ENCODE peak calls at places on chromosomes 5 and 9, in six cellular contexts. One of them, this sample, is unnamed.

GRCh38 chr5:11912-12311 is 80.1 kb upstream of the PLEKHG4B start:
- DNase-seq in epithelial cell of prostate: no peak
- DNase-seq in pancreas: no peak
- DNase-seq in RWPE1: no peak
- DNase-seq in RPMI7951: peak
- DNase-seq in activated CD8-positive, alpha-beta memory T cell treated with anti-CD3 and anti-CD28 coated beads for 1 hour: no peak
- DNase-seq in this sample: no peak

GRCh38 chr5:69202497-69202896 is 13.1 kb downstream of the CENPH start:
- DNase-seq in RPMI7951: no peak
- DNase-seq in pancreas: no peak
- DNase-seq in RWPE1: no peak
- DNase-seq in epithelial cell of prostate: no peak
- DNase-seq in activated CD8-positive, alpha-beta memory T cell treated with anti-CD3 and anti-CD28 coated beads for 1 hour: no peak
- DNase-seq in this sample: no peak

GRCh38 chr9:131503626-131504465 is 1.1 kb downstream of the POMT1 start:
- DNase-seq in activated CD8-positive, alpha-beta memory T cell treated with anti-CD3 and anti-CD28 coated beads for 1 hour: no peak
- DNase-seq in RWPE1: peak
- DNase-seq in pancreas: no peak
- DNase-seq in epithelial cell of prostate: no peak
- DNase-seq in RPMI7951: peak
- DNase-seq in this sample: no peak

GRCh38 chr9:128251701-128252100 is 24.1 kb downstream of the GOLGA2 start:
- DNase-seq in activated CD8-positive, alpha-beta memory T cell treated with anti-CD3 and anti-CD28 coated beads for 1 hour: no peak
- DNase-seq in epithelial cell of prostate: no peak
- DNase-seq in pancreas: no peak
- DNase-seq in RPMI7951: peak
- DNase-seq in RWPE1: no peak
- DNase-seq in this sample: no peak

GRCh38 chr9:68904454-68904853 is 109.5 kb downstream of the PRKACG start:
- DNase-seq in RPMI7951: no peak
- DNase-seq in epithelial cell of prostate: no peak
- DNase-seq in activated CD8-positive, alpha-beta memory T cell treated with anti-CD3 and anti-CD28 coated beads for 1 hour: no peak
- DNase-seq in RWPE1: no peak
- DNase-seq in pancreas: no peak
- DNase-seq in this sample: no peak

GRCh38 chr9:130172858-130173461 is 756 bp downstream of the NCS1 start:
- DNase-seq in activated CD8-positive, alpha-beta memory T cell treated with anti-CD3 and anti-CD28 coated beads for 1 hour: peak
- DNase-seq in RWPE1: peak
- DNase-seq in epithelial cell of prostate: no peak
- DNase-seq in RPMI7951: no peak
- DNase-seq in pancreas: no peak
- DNase-seq in this sample: no peak

GRCh38 chr9:93098236-93098946 is 2.4 kb downstream of the CARD19 start:
- DNase-seq in RPMI7951: peak
- DNase-seq in activated CD8-positive, alpha-beta memory T cell treated with anti-CD3 and anti-CD28 coated beads for 1 hour: peak
- DNase-seq in RWPE1: peak
- DNase-seq in pancreas: peak
- DNase-seq in epithelial cell of prostate: peak
- DNase-seq in this sample: no peak

GRCh38 chr5:149828161-149829011 is 98.3 kb downstream of the PPARGC1B start:
- DNase-seq in RPMI7951: peak
- DNase-seq in epithelial cell of prostate: peak
- DNase-seq in RWPE1: peak
- DNase-seq in pancreas: peak
- DNase-seq in activated CD8-positive, alpha-beta memory T cell treated with anti-CD3 and anti-CD28 coated beads for 1 hour: peak
- DNase-seq in this sample: peak

GRCh38 chr5:109943701-109944235 is 254.0 kb downstream of the MAN2A1 start:
- DNase-seq in activated CD8-positive, alpha-beta memory T cell treated with anti-CD3 and anti-CD28 coated beads for 1 hour: no peak
- DNase-seq in RPMI7951: no peak
- DNase-seq in epithelial cell of prostate: no peak
- DNase-seq in pancreas: no peak
- DNase-seq in RWPE1: no peak
- DNase-seq in this sample: no peak

GRCh38 chr9:125142560-125143376 is 560 bp downstream of the SCAI start:
- DNase-seq in pancreas: no peak
- DNase-seq in RWPE1: peak
- DNase-seq in RPMI7951: no peak
- DNase-seq in epithelial cell of prostate: no peak
- DNase-seq in activated CD8-positive, alpha-beta memory T cell treated with anti-CD3 and anti-CD28 coated beads for 1 hour: no peak
- DNase-seq in this sample: peak

GRCh38 chr5:75656311-75657003 is 45.2 kb downstream of the ANKDD1B start:
- DNase-seq in activated CD8-positive, alpha-beta memory T cell treated with anti-CD3 and anti-CD28 coated beads for 1 hour: no peak
- DNase-seq in epithelial cell of prostate: peak
- DNase-seq in RPMI7951: peak
- DNase-seq in RWPE1: peak
- DNase-seq in pancreas: peak
- DNase-seq in this sample: no peak

GRCh38 chr5:166262395-166262794 is 2029.0 kb upstream of the WWC1 start:
- DNase-seq in epithelial cell of prostate: no peak
- DNase-seq in RPMI7951: no peak
- DNase-seq in activated CD8-positive, alpha-beta memory T cell treated with anti-CD3 and anti-CD28 coated beads for 1 hour: no peak
- DNase-seq in pancreas: no peak
- DNase-seq in RWPE1: no peak
- DNase-seq in this sample: peak

GRCh38 chr5:131647078-131647769 is 12.2 kb upstream of the RAPGEF6 start:
- DNase-seq in RWPE1: no peak
- DNase-seq in activated CD8-positive, alpha-beta memory T cell treated with anti-CD3 and anti-CD28 coated beads for 1 hour: no peak
- DNase-seq in RPMI7951: no peak
- DNase-seq in pancreas: no peak
- DNase-seq in epithelial cell of prostate: no peak
- DNase-seq in this sample: no peak

GRCh38 chr9:113879906-113880305 is 3.8 kb downstream of the ZNF618 start:
- DNase-seq in RPMI7951: no peak
- DNase-seq in epithelial cell of prostate: no peak
- DNase-seq in pancreas: no peak
- DNase-seq in RWPE1: no peak
- DNase-seq in activated CD8-positive, alpha-beta memory T cell treated with anti-CD3 and anti-CD28 coated beads for 1 hour: no peak
- DNase-seq in this sample: no peak

GRCh38 chr9:135889564-135890189 is 17.7 kb downstream of the CAMSAP1 start:
- DNase-seq in RWPE1: no peak
- DNase-seq in pancreas: no peak
- DNase-seq in epithelial cell of prostate: no peak
- DNase-seq in RPMI7951: no peak
- DNase-seq in activated CD8-positive, alpha-beta memory T cell treated with anti-CD3 and anti-CD28 coated beads for 1 hour: no peak
- DNase-seq in this sample: no peak

GRCh38 chr5:40391642-40392041 is 288.1 kb upstream of the PTGER4 start:
- DNase-seq in RWPE1: no peak
- DNase-seq in RPMI7951: no peak
- DNase-seq in pancreas: no peak
- DNase-seq in epithelial cell of prostate: no peak
- DNase-seq in activated CD8-positive, alpha-beta memory T cell treated with anti-CD3 and anti-CD28 coated beads for 1 hour: no peak
- DNase-seq in this sample: no peak

GRCh38 chr9:96027271-96028131 is 152.0 kb downstream of the ERCC6L2 start:
- DNase-seq in epithelial cell of prostate: no peak
- DNase-seq in RWPE1: no peak
- DNase-seq in pancreas: no peak
- DNase-seq in RPMI7951: no peak
- DNase-seq in activated CD8-positive, alpha-beta memory T cell treated with anti-CD3 and anti-CD28 coated beads for 1 hour: no peak
- DNase-seq in this sample: no peak

GRCh38 chr5:83510199-83510730 is 38.7 kb downstream of the VCAN start:
- DNase-seq in RWPE1: no peak
- DNase-seq in activated CD8-positive, alpha-beta memory T cell treated with anti-CD3 and anti-CD28 coated beads for 1 hour: no peak
- DNase-seq in pancreas: no peak
- DNase-seq in RPMI7951: no peak
- DNase-seq in epithelial cell of prostate: no peak
- DNase-seq in this sample: no peak

GRCh38 chr5:106017243-106017857 is 1653.4 kb downstream of the EFNA5 start:
- DNase-seq in epithelial cell of prostate: no peak
- DNase-seq in pancreas: no peak
- DNase-seq in activated CD8-positive, alpha-beta memory T cell treated with anti-CD3 and anti-CD28 coated beads for 1 hour: no peak
- DNase-seq in RWPE1: no peak
- DNase-seq in RPMI7951: no peak
- DNase-seq in this sample: no peak

This sample was measured in NCI-H524.